ENCODE peak calls at places on chromosomes 1 and 21, in five cellular contexts. O is cardiac fibroblast, S is GM12865, L is BJ, P is heart right ventricle. D is an unnamed sample.

GRCh38 chr21:46078322-46078981 is 19.5 kb upstream of the COL6A2 start:
- DNase-seq in O (no peak), S (no peak), L (no peak), P (no peak), D (no peak)

GRCh38 chr21:46551636-46552241 is 53.1 kb downstream of the S100B start:
- DNase-seq in O (no peak), S (no peak), L (no peak), P (no peak), D (no peak)

GRCh38 chr1:151147132-151147503 is 687 bp upstream of the SEMA6C start:
- DNase-seq in O (peak), S (no peak), L (no peak), P (no peak), D (no peak)

GRCh38 chr1:48356901-48357300 is 115.1 kb downstream of the SPATA6 start:
- DNase-seq in O (peak), S (no peak), L (no peak), P (no peak), D (no peak)

GRCh38 chr1:47765236-47765635 is 231.9 kb downstream of the TRABD2B start:
- DNase-seq in O (no peak), S (no peak), L (no peak), P (no peak), D (no peak)

GRCh38 chr1:22416555-22417454 is 34.8 kb upstream of the ZBTB40 start:
- DNase-seq in O (peak), S (peak), L (no peak), P (peak), D (no peak)

GRCh38 chr1:147541672-147542548 is 609 bp downstream of the BCL9 start:
- DNase-seq in O (peak), S (no peak), L (no peak), P (peak), D (no peak)

GRCh38 chr1:28163496-28164120 is 12.9 kb downstream of the PTAFR start:
- DNase-seq in O (peak), S (no peak), L (no peak), P (no peak), D (no peak)

GRCh38 chr1:105317976-105318375 is 1568.3 kb downstream of the AMY1C start:
- DNase-seq in O (no peak), S (no peak), L (no peak), P (no peak), D (no peak)

GRCh38 chr21:31142600-31142999 is 104.3 kb upstream of the KRTAP19-8 start:
- DNase-seq in O (no peak), S (peak), L (no peak), P (no peak), D (no peak)

GRCh38 chr1:226985839-226986463 is 45.9 kb downstream of the COQ8A start:
- DNase-seq in O (no peak), S (no peak), L (no peak), P (no peak), D (no peak)

GRCh38 chr1:101136739-101137138 is 100.1 kb upstream of the S1PR1 start:
- DNase-seq in O (peak), S (peak), L (no peak), P (peak), D (no peak)

GRCh38 chr1:245605480-245606156 is 450.8 kb downstream of the KIF26B start:
- DNase-seq in O (peak), S (no peak), L (peak), P (no peak), D (peak)

GRCh38 chr1:45722809-45723208 is 27.6 kb downstream of the IPP start:
- DNase-seq in O (peak), S (no peak), L (no peak), P (no peak), D (no peak)

GRCh38 chr1:26154750-26155149 is 4.1 kb upstream of the FAM110D start:
- DNase-seq in O (no peak), S (no peak), L (no peak), P (peak), D (no peak)

GRCh38 chr1:118821801-118822200 is 166.3 kb downstream of the TBX15 start:
- DNase-seq in O (peak), S (no peak), L (no peak), P (no peak), D (no peak)

GRCh38 chr1:112762541-112763141 is 47.5 kb upstream of the PPM1J start:
- DNase-seq in O (peak), S (no peak), L (no peak), P (no peak), D (no peak)

GRCh38 chr1:226447932-226448670 is 40.2 kb upstream of the PARP1 start:
- DNase-seq in O (no peak), S (no peak), L (no peak), P (no peak), D (peak)

GRCh38 chr1:3618904-3619671 is 5.7 kb upstream of the TPRG1L start:
- DNase-seq in O (peak), S (peak), L (no peak), P (peak), D (peak)

GRCh38 chr1:200328379-200328778 is 81.5 kb downstream of the ZNF281 start:
- DNase-seq in O (no peak), S (no peak), L (no peak), P (no peak), D (no peak)

GRCh38 chr21:45154511-45155508 is 80.4 kb downstream of the ADARB1 start:
- DNase-seq in O (peak), S (no peak), L (no peak), P (no peak), D (no peak)

GRCh38 chr1:55071477-55071876 is 32.1 kb downstream of the PCSK9 start:
- DNase-seq in O (peak), S (no peak), L (no peak), P (no peak), D (no peak)

GRCh38 chr1:114331936-114332335 is 178.3 kb upstream of the SYT6 start:
- DNase-seq in O (no peak), S (peak), L (no peak), P (no peak), D (no peak)

GRCh38 chr1:178060789-178061556 is 32.9 kb upstream of the RASAL2 start:
- DNase-seq in O (peak), S (no peak), L (peak), P (peak), D (peak)

GRCh38 chr21:43826623-43826974 is 37.2 kb downstream of the RRP1 start:
- DNase-seq in O (no peak), S (no peak), L (no peak), P (no peak), D (no peak)
- TF ChIP-seq CTCF in O (no peak), S (no peak), L (no peak), P (no peak), D (no peak)

GRCh38 chr1:157135646-157136045 is 2.5 kb downstream of the ETV3 start:
- DNase-seq in O (no peak), S (no peak), L (no peak), P (no peak), D (no peak)
- H3K4me3 ChIP-seq in O (no peak), S (no peak), L (no peak), P (no peak), D (no peak)

DNA sequence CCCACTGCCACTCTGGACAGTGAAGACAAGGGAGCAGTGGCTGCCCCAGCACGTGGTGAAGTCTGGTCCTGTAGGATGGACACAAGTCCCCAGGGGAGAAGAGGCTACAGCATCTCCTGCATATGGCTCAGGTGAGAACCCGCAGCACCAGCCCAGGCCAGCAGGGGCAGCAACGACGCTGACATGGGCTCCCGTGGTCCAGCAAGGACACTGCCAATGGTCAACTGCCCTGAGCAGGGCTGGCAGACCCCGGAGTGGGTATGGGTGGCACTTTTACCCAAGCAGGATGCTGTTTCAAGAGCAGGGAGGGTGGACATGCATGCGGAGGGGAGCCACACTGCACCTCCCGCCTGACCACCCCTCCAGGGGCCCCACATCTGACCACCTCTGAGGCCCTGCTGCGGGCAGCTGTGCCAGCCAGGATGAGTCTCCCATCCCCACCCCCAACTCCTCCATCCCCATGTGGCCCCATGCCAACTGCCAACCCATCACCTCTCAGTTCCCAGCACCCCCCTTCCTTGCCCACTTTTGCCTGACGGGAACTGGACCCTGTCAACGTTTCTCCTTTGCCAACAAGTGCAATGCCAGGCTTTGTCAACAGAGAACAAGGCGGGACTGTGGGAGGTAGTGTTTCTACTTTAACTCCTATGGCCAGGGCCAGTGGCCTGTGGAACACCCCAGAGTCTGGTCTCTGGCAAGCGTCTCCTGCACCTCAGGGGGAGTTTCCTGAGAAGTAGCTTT is 8.6 kb downstream of the MORN1 start:
- DNase-seq in O (peak), S (peak), L (no peak), P (no peak), D (no peak)
- TF ChIP-seq CTCF in O (peak), S (peak), L (peak), P (peak), D (peak)

GRCh38 chr1:172447641-172448040 is 3.8 kb upstream of the PIGC start:
- DNase-seq in O (peak), S (no peak), L (no peak), P (no peak), D (no peak)

GRCh38 chr1:172443666-172444453 is at the start of gene PIGC:
- DNase-seq in O (peak), S (peak), L (no peak), P (peak), D (peak)

GRCh38 chr1:172446547-172446946 is 2.7 kb upstream of the PIGC start:
- DNase-seq in O (no peak), S (no peak), L (no peak), P (no peak), D (no peak)

GRCh38 chr1:172442843-172443565 is 865 bp downstream of the PIGC start:
- DNase-seq in O (no peak), S (no peak), L (no peak), P (no peak), D (no peak)

GRCh38 chr1:172442404-172442803 is 1.5 kb downstream of the PIGC start:
- DNase-seq in O (peak), S (no peak), L (no peak), P (no peak), D (no peak)
- H3K4me3 ChIP-seq in O (no peak), S (no peak), L (no peak), P (no peak), D (no peak)

DNA sequence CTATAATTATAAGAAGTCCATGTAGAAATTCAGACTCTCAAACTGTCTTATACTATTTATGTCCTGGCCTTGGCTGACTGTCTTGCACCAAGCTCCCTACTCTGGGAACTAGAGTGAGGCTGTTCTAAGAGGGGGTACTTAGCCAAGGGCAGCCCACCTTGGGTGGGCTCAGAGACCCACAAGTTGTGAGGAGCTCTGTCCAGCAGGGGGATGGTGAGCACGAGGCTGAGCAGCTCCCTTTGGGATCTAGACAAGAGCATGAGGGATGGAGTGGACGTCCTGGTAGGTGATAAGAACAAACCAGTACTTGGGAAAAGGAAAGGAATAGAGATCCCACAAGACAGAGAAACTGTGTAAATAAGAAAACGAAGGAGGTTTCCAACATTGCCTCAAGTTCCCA is 127.1 kb upstream of the SLC44A3 start:
- DNase-seq in O (no peak), S (no peak), L (no peak), P (no peak), D (no peak)
- TF ChIP-seq CTCF in O (peak), S (no peak), L (no peak), P (no peak), D (no peak)

D was measured in AG09309.